ENCODE peak calls at places on chromosomes 12 and 14, in ten cellular contexts. One of them, this sample, is unnamed.

GRCh38 chr14:89303452-89304435 is 113.3 kb downstream of the FOXN3 start:
- DNase-seq in neuronal stem cell: no peak
- DNase-seq in stomach: peak; percentile 36
- DNase-seq in CD4-positive, alpha-beta memory T cell: no peak
- DNase-seq in choroid plexus epithelial cell: peak; percentile 93
- DNase-seq in ascending aorta: peak; percentile 89
- DNase-seq in right cardiac atrium: peak; percentile 83
- DNase-seq in upper lobe of left lung: peak; percentile 82
- DNase-seq in GM23248: peak; percentile 84
- DNase-seq in H1: no peak
- DNase-seq in this sample: peak; percentile 62

GRCh38 chr14:58922211-58922940 is 266.1 kb upstream of the DAAM1 start:
- DNase-seq in right cardiac atrium: no peak
- DNase-seq in CD4-positive, alpha-beta memory T cell: no peak
- DNase-seq in ascending aorta: no peak
- DNase-seq in choroid plexus epithelial cell: no peak
- DNase-seq in upper lobe of left lung: no peak
- DNase-seq in neuronal stem cell: no peak
- DNase-seq in stomach: no peak
- DNase-seq in H1: no peak
- DNase-seq in GM23248: peak; percentile 41
- DNase-seq in this sample: no peak

GRCh38 chr14:38882533-38882932 is 220.5 kb downstream of the SEC23A start:
- DNase-seq in neuronal stem cell: no peak
- DNase-seq in GM23248: peak; percentile 4
- DNase-seq in H1: no peak
- DNase-seq in upper lobe of left lung: no peak
- DNase-seq in ascending aorta: no peak
- DNase-seq in stomach: no peak
- DNase-seq in right cardiac atrium: no peak
- DNase-seq in choroid plexus epithelial cell: no peak
- DNase-seq in CD4-positive, alpha-beta memory T cell: no peak
- DNase-seq in this sample: no peak

GRCh38 chr12:20508362-20508761 is 140.0 kb downstream of the PDE3A start:
- DNase-seq in CD4-positive, alpha-beta memory T cell: no peak
- DNase-seq in stomach: no peak
- DNase-seq in GM23248: peak; percentile 56
- DNase-seq in choroid plexus epithelial cell: peak; percentile 90
- DNase-seq in upper lobe of left lung: no peak
- DNase-seq in right cardiac atrium: no peak
- DNase-seq in H1: no peak
- DNase-seq in ascending aorta: no peak
- DNase-seq in neuronal stem cell: no peak
- DNase-seq in this sample: no peak

GRCh38 chr12:95547522-95548055 is 3.7 kb downstream of the USP44 start:
- DNase-seq in ascending aorta: no peak
- DNase-seq in stomach: no peak
- DNase-seq in right cardiac atrium: no peak
- DNase-seq in H1: no peak
- DNase-seq in neuronal stem cell: peak; percentile 32
- DNase-seq in upper lobe of left lung: peak; percentile 49
- DNase-seq in CD4-positive, alpha-beta memory T cell: no peak
- DNase-seq in choroid plexus epithelial cell: peak; percentile 36
- DNase-seq in GM23248: peak; percentile 57
- DNase-seq in this sample: no peak

GRCh38 chr12:48350249-48351021 is at the start of gene ZNF641:
- DNase-seq in GM23248: peak; percentile 87
- DNase-seq in H1: peak; percentile 80
- DNase-seq in choroid plexus epithelial cell: peak; percentile 72
- DNase-seq in CD4-positive, alpha-beta memory T cell: peak; percentile 85
- DNase-seq in stomach: peak; percentile 88
- DNase-seq in ascending aorta: peak; percentile 91
- DNase-seq in neuronal stem cell: peak; percentile 56
- DNase-seq in upper lobe of left lung: peak; percentile 88
- DNase-seq in right cardiac atrium: peak; percentile 95
- DNase-seq in this sample: peak; percentile 91

GRCh38 chr14:99608591-99608990 is 4.6 kb upstream of the CCDC85C start:
- DNase-seq in neuronal stem cell: no peak
- DNase-seq in right cardiac atrium: no peak
- DNase-seq in stomach: no peak
- DNase-seq in upper lobe of left lung: no peak
- DNase-seq in ascending aorta: no peak
- DNase-seq in choroid plexus epithelial cell: no peak
- DNase-seq in CD4-positive, alpha-beta memory T cell: no peak
- DNase-seq in GM23248: no peak
- DNase-seq in H1: no peak
- DNase-seq in this sample: no peak

GRCh38 chr12:118017926-118018325 is 1.4 kb downstream of the RFC5 start:
- DNase-seq in GM23248: no peak
- DNase-seq in neuronal stem cell: no peak
- DNase-seq in CD4-positive, alpha-beta memory T cell: no peak
- DNase-seq in ascending aorta: no peak
- DNase-seq in stomach: no peak
- DNase-seq in right cardiac atrium: no peak
- DNase-seq in choroid plexus epithelial cell: no peak
- DNase-seq in upper lobe of left lung: no peak
- DNase-seq in H1: no peak
- DNase-seq in this sample: no peak

GRCh38 chr12:13247596-13247995 is 51.1 kb downstream of the EMP1 start:
- DNase-seq in CD4-positive, alpha-beta memory T cell: no peak
- DNase-seq in ascending aorta: no peak
- DNase-seq in neuronal stem cell: no peak
- DNase-seq in right cardiac atrium: no peak
- DNase-seq in choroid plexus epithelial cell: no peak
- DNase-seq in stomach: no peak
- DNase-seq in H1: no peak
- DNase-seq in GM23248: no peak
- DNase-seq in upper lobe of left lung: no peak
- DNase-seq in this sample: no peak

GRCh38 chr14:100868621-100869370 is 34.7 kb downstream of the RTL1 start:
- DNase-seq in choroid plexus epithelial cell: no peak
- DNase-seq in stomach: no peak
- DNase-seq in GM23248: no peak
- DNase-seq in ascending aorta: peak; percentile 45
- DNase-seq in H1: no peak
- DNase-seq in upper lobe of left lung: no peak
- DNase-seq in right cardiac atrium: peak; percentile 47
- DNase-seq in neuronal stem cell: no peak
- DNase-seq in CD4-positive, alpha-beta memory T cell: no peak
- DNase-seq in this sample: no peak

GRCh38 chr12:24014240-24014639 is 64.8 kb upstream of the SOX5 start:
- DNase-seq in right cardiac atrium: no peak
- DNase-seq in CD4-positive, alpha-beta memory T cell: no peak
- DNase-seq in stomach: no peak
- DNase-seq in neuronal stem cell: peak; percentile 35
- DNase-seq in GM23248: no peak
- DNase-seq in upper lobe of left lung: no peak
- DNase-seq in choroid plexus epithelial cell: no peak
- DNase-seq in ascending aorta: no peak
- DNase-seq in H1: no peak
- DNase-seq in this sample: no peak

GRCh38 chr14:77024171-77024627 is 4.3 kb downstream of the IRF2BPL start:
- DNase-seq in choroid plexus epithelial cell: peak; percentile 40
- DNase-seq in upper lobe of left lung: peak; percentile 71
- DNase-seq in CD4-positive, alpha-beta memory T cell: peak; percentile 76
- DNase-seq in neuronal stem cell: no peak
- DNase-seq in H1: peak; percentile 85
- DNase-seq in stomach: no peak
- DNase-seq in right cardiac atrium: peak; percentile 76
- DNase-seq in GM23248: peak; percentile 68
- DNase-seq in ascending aorta: no peak
- DNase-seq in this sample: no peak

GRCh38 chr14:80902608-80903007 is 38.9 kb downstream of the CEP128 start:
- DNase-seq in CD4-positive, alpha-beta memory T cell: no peak
- DNase-seq in right cardiac atrium: no peak
- DNase-seq in ascending aorta: no peak
- DNase-seq in upper lobe of left lung: no peak
- DNase-seq in neuronal stem cell: no peak
- DNase-seq in GM23248: no peak
- DNase-seq in H1: no peak
- DNase-seq in choroid plexus epithelial cell: no peak
- DNase-seq in stomach: no peak
- DNase-seq in this sample: no peak
- H3K4me3 ChIP-seq in CD4-positive, alpha-beta memory T cell: no peak overlapping the region
- H3K4me3 ChIP-seq in right cardiac atrium: no peak overlapping the region
- H3K4me3 ChIP-seq in ascending aorta: no peak overlapping the region
- H3K4me3 ChIP-seq in upper lobe of left lung: no peak overlapping the region
- H3K4me3 ChIP-seq in neuronal stem cell: no peak overlapping the region
- H3K4me3 ChIP-seq in GM23248: no peak overlapping the region
- H3K4me3 ChIP-seq in H1: no peak overlapping the region
- H3K4me3 ChIP-seq in choroid plexus epithelial cell: no peak overlapping the region
- H3K4me3 ChIP-seq in stomach: no peak overlapping the region
- H3K4me3 ChIP-seq in this sample: no peak overlapping the region

GRCh38 chr14:60691383-60692113 is 32.6 kb downstream of the SIX4 start:
- DNase-seq in right cardiac atrium: no peak
- DNase-seq in upper lobe of left lung: no peak
- DNase-seq in H1: no peak
- DNase-seq in neuronal stem cell: no peak
- DNase-seq in choroid plexus epithelial cell: no peak
- DNase-seq in GM23248: no peak
- DNase-seq in stomach: no peak
- DNase-seq in ascending aorta: no peak
- DNase-seq in CD4-positive, alpha-beta memory T cell: no peak
- DNase-seq in this sample: no peak
- H3K4me3 ChIP-seq in right cardiac atrium: no peak overlapping the region
- H3K4me3 ChIP-seq in upper lobe of left lung: no peak overlapping the region
- H3K4me3 ChIP-seq in H1: no peak overlapping the region
- H3K4me3 ChIP-seq in neuronal stem cell: no peak overlapping the region
- H3K4me3 ChIP-seq in choroid plexus epithelial cell: no peak overlapping the region
- H3K4me3 ChIP-seq in GM23248: no peak overlapping the region
- H3K4me3 ChIP-seq in stomach: no peak overlapping the region
- H3K4me3 ChIP-seq in ascending aorta: no peak overlapping the region
- H3K4me3 ChIP-seq in CD4-positive, alpha-beta memory T cell: no peak overlapping the region
- H3K4me3 ChIP-seq in this sample: no peak overlapping the region

DNA sequence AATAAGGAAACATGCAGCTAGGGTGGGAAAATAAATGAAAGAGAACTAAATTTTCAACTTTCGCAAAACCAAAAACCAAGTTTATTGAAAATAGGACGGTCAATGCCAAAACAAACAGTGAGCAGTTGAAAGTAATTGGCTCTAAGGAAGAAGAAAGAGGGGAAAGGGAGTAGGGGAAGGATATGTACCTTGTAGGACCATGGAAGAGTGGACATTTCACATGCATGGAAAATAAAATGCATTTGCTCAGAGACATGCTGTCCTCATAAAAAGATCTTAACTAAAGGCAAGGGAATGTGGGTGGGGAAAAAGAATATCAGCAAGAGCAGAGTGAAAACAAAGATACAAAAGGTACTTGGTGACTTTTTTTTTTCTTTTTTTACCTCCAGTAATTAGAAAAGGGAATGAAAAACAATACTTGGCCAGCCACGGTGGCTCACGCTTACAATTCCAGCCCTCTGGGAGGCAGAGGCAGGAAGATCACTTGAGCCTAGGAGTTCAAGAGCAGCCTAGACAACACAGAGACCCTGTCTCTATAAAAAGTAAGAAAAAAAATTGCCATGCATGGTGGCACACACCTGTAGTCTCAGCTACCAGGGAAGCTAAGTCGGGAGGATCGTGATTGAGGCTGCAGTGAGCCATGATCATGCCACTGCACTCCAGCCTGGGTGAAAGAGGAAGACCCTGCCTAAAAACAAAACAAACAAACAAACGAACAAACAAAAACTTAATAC is 6.6 kb downstream of the TXNDC16 start:
- DNase-seq in H1: no peak
- DNase-seq in GM23248: no peak
- DNase-seq in ascending aorta: no peak
- DNase-seq in choroid plexus epithelial cell: no peak
- DNase-seq in upper lobe of left lung: no peak
- DNase-seq in CD4-positive, alpha-beta memory T cell: no peak
- DNase-seq in right cardiac atrium: no peak
- DNase-seq in stomach: no peak
- DNase-seq in neuronal stem cell: no peak
- DNase-seq in this sample: no peak
- H3K4me3 ChIP-seq in H1: no peak overlapping the region
- H3K4me3 ChIP-seq in GM23248: no peak overlapping the region
- H3K4me3 ChIP-seq in ascending aorta: no peak overlapping the region
- H3K4me3 ChIP-seq in choroid plexus epithelial cell: no peak overlapping the region
- H3K4me3 ChIP-seq in upper lobe of left lung: no peak overlapping the region
- H3K4me3 ChIP-seq in CD4-positive, alpha-beta memory T cell: no peak overlapping the region
- H3K4me3 ChIP-seq in right cardiac atrium: no peak overlapping the region
- H3K4me3 ChIP-seq in stomach: no peak overlapping the region
- H3K4me3 ChIP-seq in neuronal stem cell: no peak overlapping the region
- H3K4me3 ChIP-seq in this sample: no peak overlapping the region

DNA sequence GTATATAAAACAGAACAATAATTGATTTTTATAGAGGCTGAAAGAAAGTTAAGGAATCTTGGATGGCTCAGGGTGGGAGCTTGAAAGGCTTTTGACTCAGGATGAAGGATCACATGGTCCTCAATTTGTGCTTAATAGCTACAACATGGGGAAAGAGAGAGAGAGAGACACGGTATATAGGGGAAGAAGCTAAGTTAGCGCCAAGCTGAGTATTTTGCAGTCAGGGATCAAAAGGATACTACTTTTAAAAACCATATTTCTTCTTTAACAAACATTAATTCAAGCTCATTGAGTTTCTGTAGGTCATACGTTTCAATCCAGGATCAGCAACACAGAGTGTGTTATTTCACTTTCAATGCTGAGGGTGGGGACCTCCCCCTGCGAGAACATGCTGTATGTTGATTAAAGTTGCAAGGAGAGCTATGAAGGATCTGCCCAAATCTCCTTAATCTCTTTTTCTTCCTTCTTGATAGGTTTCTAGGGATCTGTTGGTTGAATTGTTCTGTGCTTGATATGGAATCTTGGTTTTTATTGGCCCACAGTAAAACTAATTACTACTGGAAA is 133.1 kb upstream of the NUDT4 start:
- DNase-seq in ascending aorta: no peak
- DNase-seq in right cardiac atrium: no peak
- DNase-seq in choroid plexus epithelial cell: no peak
- DNase-seq in neuronal stem cell: no peak
- DNase-seq in CD4-positive, alpha-beta memory T cell: no peak
- DNase-seq in H1: no peak
- DNase-seq in stomach: no peak
- DNase-seq in upper lobe of left lung: no peak
- DNase-seq in GM23248: no peak
- DNase-seq in this sample: no peak
- H3K4me3 ChIP-seq in ascending aorta: no peak overlapping the region
- H3K4me3 ChIP-seq in right cardiac atrium: no peak overlapping the region
- H3K4me3 ChIP-seq in choroid plexus epithelial cell: no peak overlapping the region
- H3K4me3 ChIP-seq in neuronal stem cell: no peak overlapping the region
- H3K4me3 ChIP-seq in CD4-positive, alpha-beta memory T cell: no peak overlapping the region
- H3K4me3 ChIP-seq in H1: no peak overlapping the region
- H3K4me3 ChIP-seq in stomach: no peak overlapping the region
- H3K4me3 ChIP-seq in upper lobe of left lung: no peak overlapping the region
- H3K4me3 ChIP-seq in GM23248: no peak overlapping the region
- H3K4me3 ChIP-seq in this sample: no peak overlapping the region

This sample was measured in psoas muscle.